ENCODE peak calls at places on chromosome 11, in six cellular contexts. P is H1, Q is GM12891, F is HepG2, Z is K562, R is GM12878. C is an unnamed sample.

GRCh38 chr11:64535811-64536210 is 55.2 kb upstream of the SLC22A12 start:
- DNase-seq in R (no peak), F (no peak), Z (no peak), Q (no peak), P (no peak), C (no peak)

GRCh38 chr11:75673977-75674582 is 5.2 kb upstream of the MAP6 start:
- DNase-seq in R (no peak), Z (peak), Q (no peak), F (peak), P (no peak), C (no peak)

GRCh38 chr11:117143390-117143789 is 697 bp upstream of the PAFAH1B2 start:
- DNase-seq in R (no peak), Q (no peak), Z (peak), P (no peak), F (no peak), C (no peak)

GRCh38 chr11:131486100-131486499 is 115.7 kb downstream of the NTM start:
- DNase-seq in Z (no peak), F (no peak), Q (no peak), P (no peak), R (no peak), C (no peak)

GRCh38 chr11:6630632-6631291 is 11.5 kb upstream of the TPP1 start:
- DNase-seq in P (peak), Z (no peak), Q (no peak), R (no peak), F (no peak), C (no peak)

GRCh38 chr11:5737672-5738071 is 1.4 kb downstream of the OR56B1 start:
- DNase-seq in P (no peak), Q (no peak), F (no peak), R (no peak), Z (no peak), C (no peak)

GRCh38 chr11:47913569-47914244 is 65.6 kb upstream of the NUP160 start:
- DNase-seq in Z (peak), F (no peak), P (no peak), R (no peak), Q (no peak), C (no peak)

GRCh38 chr11:133955091-133955846 is 1.5 kb downstream of the IGSF9B start:
- DNase-seq in Z (no peak), Q (no peak), P (no peak), R (no peak), F (no peak), C (no peak)

GRCh38 chr11:107606122-107606521 is 15.2 kb downstream of the ELMOD1 start:
- DNase-seq in P (no peak), Z (no peak), R (no peak), Q (no peak), F (no peak), C (no peak)

GRCh38 chr11:119363874-119364590 is 17.5 kb downstream of the USP2 start:
- DNase-seq in Q (peak), F (no peak), Z (peak), P (peak), R (no peak), C (peak)

GRCh38 chr11:68684385-68685356 is at the start of gene GAL:
- DNase-seq in Z (peak), Q (no peak), F (no peak), P (no peak), R (no peak), C (no peak)

GRCh38 chr11:14953904-14954303 is 18.2 kb downstream of the CALCA start:
- DNase-seq in Q (no peak), R (no peak), Z (no peak), P (no peak), F (no peak), C (no peak)

GRCh38 chr11:33920838-33921613 is 29.1 kb upstream of the LMO2 start:
- DNase-seq in R (peak), F (no peak), P (no peak), Z (no peak), Q (no peak), C (peak)

GRCh38 chr11:109405671-109406070 is 16.3 kb upstream of the C11orf87 start:
- DNase-seq in R (no peak), P (no peak), Z (no peak), Q (no peak), F (no peak), C (no peak)

GRCh38 chr11:131033151-131033651 is 116.9 kb upstream of the SNX19 start:
- DNase-seq in Q (no peak), P (no peak), R (no peak), F (peak), Z (no peak), C (no peak)

GRCh38 chr11:73961321-73961720 is 10.5 kb downstream of the DNAJB13 start:
- DNase-seq in P (no peak), R (no peak), Z (no peak), F (no peak), Q (no peak), C (no peak)

GRCh38 chr11:1162498-1163311 is 5.0 kb downstream of the MUC5AC start:
- DNase-seq in P (no peak), F (no peak), Q (no peak), Z (no peak), R (no peak), C (no peak)

GRCh38 chr11:118263109-118263508 is 988 bp downstream of the MPZL2 start:
- DNase-seq in Q (no peak), P (no peak), R (no peak), F (no peak), Z (no peak), C (no peak)

GRCh38 chr11:109739374-109739773 is 317.4 kb downstream of the C11orf87 start:
- DNase-seq in Q (no peak), P (no peak), R (no peak), F (no peak), Z (no peak), C (no peak)

GRCh38 chr11:121366038-121366437 is 73.5 kb downstream of the SC5D start:
- DNase-seq in Z (no peak), Q (no peak), F (no peak), R (no peak), P (no peak), C (no peak)

GRCh38 chr11:70747285-70747684 is 349.0 kb downstream of the CTTN start:
- DNase-seq in R (no peak), F (no peak), P (no peak), Q (no peak), Z (no peak), C (no peak)

GRCh38 chr11:79546366-79546765 is 105.5 kb upstream of the TENM4 start:
- DNase-seq in P (no peak), F (no peak), R (no peak), Z (no peak), Q (no peak), C (no peak)

GRCh38 chr11:72812968-72813739 is 1.1 kb upstream of the ATG16L2 start:
- DNase-seq in F (peak), R (no peak), P (peak), Q (no peak), Z (peak), C (no peak)

GRCh38 chr11:72812604-72812967 is 1.6 kb upstream of the ATG16L2 start:
- DNase-seq in Z (no peak), P (no peak), R (no peak), F (no peak), Q (no peak), C (no peak)

GRCh38 chr11:72814831-72815618 is 814 bp downstream of the ATG16L2 start:
- DNase-seq in P (no peak), R (no peak), F (peak), Z (peak), Q (no peak), C (no peak)

GRCh38 chr11:72814139-72814830 is at the start of gene ATG16L2:
- DNase-seq in F (peak), Z (peak), Q (peak), P (peak), R (no peak), C (peak)

DNA sequence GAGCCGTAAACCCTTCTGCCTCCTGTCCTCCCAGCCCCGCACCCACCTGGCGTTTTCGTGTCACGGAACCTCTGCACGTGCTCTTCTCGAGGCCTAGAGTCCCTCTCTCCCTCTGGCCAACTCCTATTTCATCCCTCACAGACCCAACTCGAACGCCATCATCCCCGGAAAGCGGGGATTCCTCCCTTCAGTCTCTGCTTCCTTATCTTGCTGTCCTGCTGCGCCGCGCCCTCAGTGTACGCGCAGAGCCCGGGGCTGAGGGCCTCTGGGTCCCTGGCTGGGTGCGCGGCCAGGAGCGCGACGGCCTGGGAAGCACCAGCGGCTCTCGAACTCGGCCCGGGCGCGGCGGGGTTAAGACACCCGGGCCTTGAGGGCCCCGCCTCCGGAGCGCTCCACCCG is 472 bp upstream of the ATG16L2 start:
- DNase-seq in R (no peak), P (no peak), F (peak), Q (peak), Z (peak), C (peak)
- TF ChIP-seq POLR2AphosphoS5 in R (peak), P (peak), F (peak), Q (peak), Z (no peak), C (peak)

GRCh38 chr11:125070699-125071254 is 7.7 kb downstream of the SLC37A2 start:
- DNase-seq in P (no peak), R (peak), Z (peak), Q (no peak), F (peak), C (peak)

GRCh38 chr11:125071831-125072209 is 8.7 kb downstream of the SLC37A2 start:
- DNase-seq in F (no peak), Q (no peak), Z (no peak), R (no peak), P (no peak), C (no peak)

GRCh38 chr11:125071408-125071807 is 8.3 kb downstream of the SLC37A2 start:
- DNase-seq in F (no peak), Q (no peak), P (no peak), R (no peak), Z (no peak), C (no peak)

GRCh38 chr11:125069008-125069407 is 5.9 kb downstream of the SLC37A2 start:
- DNase-seq in R (no peak), Z (no peak), F (no peak), Q (no peak), P (no peak), C (no peak)

GRCh38 chr11:125069796-125070195 is 6.7 kb downstream of the SLC37A2 start:
- DNase-seq in Q (no peak), F (no peak), R (no peak), Z (no peak), P (no peak), C (no peak)
- TF ChIP-seq TAF1 in Q (no peak), F (no peak), R (no peak), Z (no peak), P (no peak), C (no peak)

DNA sequence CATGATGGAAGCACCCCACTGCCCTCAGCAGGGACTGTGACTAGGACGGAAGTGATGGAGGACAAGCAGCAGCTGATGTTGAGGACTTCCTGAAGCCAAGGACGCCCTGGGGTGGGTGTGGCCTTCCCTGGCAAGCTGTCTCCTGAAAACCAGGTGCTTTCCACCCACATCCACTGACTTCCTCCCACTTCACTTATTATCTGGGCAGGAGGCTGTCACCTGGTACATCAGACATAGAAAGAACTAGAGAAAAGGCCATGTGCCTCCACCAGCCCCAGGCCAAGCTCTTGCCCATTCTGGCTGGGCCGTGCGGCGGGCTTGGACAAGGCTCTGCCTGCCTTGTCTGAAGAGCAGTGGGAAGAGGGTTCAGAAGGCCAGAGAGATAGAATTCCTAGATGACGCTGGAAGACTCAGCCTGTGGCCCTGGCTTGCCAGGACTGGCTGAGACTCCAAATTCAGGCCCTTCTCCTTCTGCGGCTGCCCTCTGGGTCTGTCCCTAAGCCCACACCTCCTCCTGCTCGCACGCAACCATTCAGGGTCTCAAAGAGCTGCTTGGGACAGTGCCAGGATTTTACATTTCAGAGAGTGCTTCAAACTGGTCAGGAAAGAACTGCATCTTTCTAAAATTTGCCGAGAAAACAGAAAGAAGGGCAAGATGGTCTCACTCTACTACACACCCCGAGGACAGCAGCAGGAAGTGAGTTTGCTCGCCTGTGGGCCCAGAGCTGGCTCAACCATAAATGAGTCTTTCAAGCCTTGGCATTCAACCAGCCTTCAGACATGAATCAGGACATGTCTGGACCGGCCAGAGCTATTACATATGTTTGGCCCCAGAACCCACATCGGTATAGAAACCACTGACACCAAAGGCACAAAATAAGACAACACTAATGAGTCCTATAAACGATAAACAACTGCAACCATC is 13.3 kb downstream of the ARHGAP1 start:
- DNase-seq in R (no peak), F (no peak), Z (no peak), Q (no peak), P (no peak), C (no peak)
- TF ChIP-seq POLR2A in R (no peak), F (no peak), Z (no peak), Q (no peak), P (no peak), C (no peak)

GRCh38 chr11:125483592-125483991 is 12.5 kb downstream of the FEZ1 start:
- DNase-seq in R (no peak), F (no peak), P (no peak), Q (no peak), Z (no peak), C (no peak)
- TF ChIP-seq POLR2AphosphoS5 in R (no peak), F (no peak), P (no peak), Q (no peak), Z (no peak), C (no peak)

GRCh38 chr11:13487661-13488030 is 8.2 kb downstream of the PTH start:
- DNase-seq in Q (no peak), P (peak), R (no peak), F (peak), Z (peak), C (no peak)

DNA sequence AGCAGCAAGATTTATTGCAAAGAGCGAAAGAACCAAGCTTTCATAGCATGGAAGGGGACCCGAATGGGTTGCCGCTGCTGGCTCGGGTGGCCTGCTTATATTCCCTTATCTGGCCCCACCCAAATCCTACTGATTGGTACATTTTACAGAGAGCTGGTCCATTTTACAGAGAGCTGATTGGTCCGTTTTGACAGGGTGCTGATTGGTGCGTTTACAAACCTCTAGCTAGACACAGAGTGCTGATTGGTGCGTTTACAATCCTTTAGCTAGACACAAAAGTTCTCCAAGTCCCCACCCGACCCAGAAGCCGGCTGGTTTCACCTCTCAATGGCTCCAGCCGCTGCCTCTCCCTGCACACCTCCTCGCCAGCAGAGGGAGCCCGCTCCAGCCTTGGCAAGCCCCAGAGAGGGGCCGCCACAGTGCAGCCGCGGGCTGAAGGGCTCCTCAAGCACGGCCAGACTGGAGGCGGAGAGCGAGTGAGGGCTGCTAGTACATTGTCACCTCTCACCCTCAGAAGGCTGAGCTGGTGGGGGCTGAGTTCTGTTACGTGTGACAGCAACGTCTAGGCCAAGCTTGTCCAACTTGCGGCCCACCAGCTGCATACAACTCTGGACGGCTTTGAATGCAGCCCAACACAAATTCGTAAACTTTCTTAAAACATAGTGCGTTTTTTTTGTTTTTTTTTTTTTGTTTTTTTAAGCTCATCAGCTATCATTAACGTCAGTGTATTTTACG is 8.7 kb downstream of the PTH start:
- DNase-seq in R (no peak), Z (peak), Q (no peak), F (peak), P (peak), C (no peak)
- TF ChIP-seq TAF1 in R (no peak), Z (no peak), Q (no peak), F (peak), P (no peak), C (no peak)